ENCODE peak calls at places on chromosomes 11 and 22, in nine cellular contexts. One of them, this sample, is unnamed. For H3K9me2 and H3K27me3, the result is how much of the 10 kb centered on the place peaks cover.

GRCh38 chr11:65643971-65644370 is 6.1 kb downstream of the SIPA1 start:
- DNase-seq in GM23338: peak
- DNase-seq in hepatocyte: peak
- DNase-seq in HCT116: no peak
- DNase-seq in SK-N-SH: no peak
- DNase-seq in GM23248: no peak
- DNase-seq in MM.1S: no peak
- DNase-seq in PC-3: peak
- DNase-seq in Karpas-422: no peak
- DNase-seq in this sample: peak

GRCh38 chr11:129947474-129947873 is 52.1 kb upstream of the NFRKB start:
- DNase-seq in Karpas-422: peak
- DNase-seq in PC-3: no peak
- DNase-seq in SK-N-SH: no peak
- DNase-seq in HCT116: no peak
- DNase-seq in hepatocyte: no peak
- DNase-seq in GM23338: peak
- DNase-seq in GM23248: no peak
- DNase-seq in MM.1S: no peak
- DNase-seq in this sample: no peak

GRCh38 chr22:41085842-41086241 is 6.5 kb upstream of the EP300 start:
- DNase-seq in GM23248: no peak
- DNase-seq in HCT116: no peak
- DNase-seq in hepatocyte: no peak
- DNase-seq in GM23338: no peak
- DNase-seq in MM.1S: no peak
- DNase-seq in PC-3: no peak
- DNase-seq in Karpas-422: no peak
- DNase-seq in SK-N-SH: no peak
- DNase-seq in this sample: no peak

GRCh38 chr22:49423125-49423650 is 404.5 kb downstream of the BRD1 start:
- DNase-seq in HCT116: no peak
- DNase-seq in hepatocyte: no peak
- DNase-seq in Karpas-422: peak
- DNase-seq in GM23338: no peak
- DNase-seq in PC-3: no peak
- DNase-seq in GM23248: no peak
- DNase-seq in MM.1S: peak
- DNase-seq in SK-N-SH: no peak
- DNase-seq in this sample: no peak

GRCh38 chr11:1371836-1372465 is 17.8 kb upstream of the BRSK2 start:
- DNase-seq in hepatocyte: no peak
- DNase-seq in MM.1S: no peak
- DNase-seq in HCT116: no peak
- DNase-seq in SK-N-SH: peak
- DNase-seq in GM23248: no peak
- DNase-seq in PC-3: no peak
- DNase-seq in Karpas-422: no peak
- DNase-seq in GM23338: no peak
- DNase-seq in this sample: no peak

GRCh38 chr22:25282671-25283561 is 63.5 kb downstream of the CRYBB2 start:
- DNase-seq in GM23338: peak
- DNase-seq in GM23248: no peak
- DNase-seq in Karpas-422: no peak
- DNase-seq in HCT116: no peak
- DNase-seq in hepatocyte: peak
- DNase-seq in MM.1S: no peak
- DNase-seq in SK-N-SH: peak
- DNase-seq in PC-3: no peak
- DNase-seq in this sample: no peak

GRCh38 chr11:38460901-38461300 is 1862.9 kb upstream of the RAG2 start:
- DNase-seq in GM23338: peak
- DNase-seq in hepatocyte: peak
- DNase-seq in MM.1S: no peak
- DNase-seq in SK-N-SH: no peak
- DNase-seq in HCT116: no peak
- DNase-seq in PC-3: peak
- DNase-seq in GM23248: no peak
- DNase-seq in Karpas-422: peak
- DNase-seq in this sample: peak

GRCh38 chr11:36196476-36197099 is 92.6 kb downstream of the COMMD9 start:
- DNase-seq in hepatocyte: peak
- DNase-seq in Karpas-422: peak
- DNase-seq in GM23248: no peak
- DNase-seq in PC-3: no peak
- DNase-seq in MM.1S: no peak
- DNase-seq in SK-N-SH: peak
- DNase-seq in GM23338: no peak
- DNase-seq in HCT116: no peak
- DNase-seq in this sample: no peak

GRCh38 chr11:33699515-33700424 is 856 bp downstream of the C11orf91 start:
- DNase-seq in hepatocyte: peak
- DNase-seq in PC-3: no peak
- DNase-seq in GM23248: peak
- DNase-seq in MM.1S: no peak
- DNase-seq in Karpas-422: no peak
- DNase-seq in HCT116: no peak
- DNase-seq in GM23338: no peak
- DNase-seq in SK-N-SH: no peak
- DNase-seq in this sample: peak

GRCh38 chr11:12141283-12141682 is 30.9 kb downstream of the MICAL2 start:
- DNase-seq in hepatocyte: no peak
- DNase-seq in SK-N-SH: no peak
- DNase-seq in HCT116: no peak
- DNase-seq in GM23248: no peak
- DNase-seq in GM23338: no peak
- DNase-seq in MM.1S: peak
- DNase-seq in Karpas-422: no peak
- DNase-seq in PC-3: no peak
- DNase-seq in this sample: no peak

GRCh38 chr11:83722392-83722791 is 436.2 kb upstream of the CCDC90B start:
- DNase-seq in hepatocyte: no peak
- DNase-seq in GM23338: peak
- DNase-seq in Karpas-422: no peak
- DNase-seq in SK-N-SH: no peak
- DNase-seq in PC-3: no peak
- DNase-seq in GM23248: no peak
- DNase-seq in MM.1S: no peak
- DNase-seq in HCT116: no peak
- DNase-seq in this sample: no peak
- H3K9me2 ChIP-seq in hepatocyte: under half
- H3K9me2 ChIP-seq in GM23338: under half
- H3K9me2 ChIP-seq in Karpas-422: under half
- H3K9me2 ChIP-seq in SK-N-SH: under half
- H3K9me2 ChIP-seq in PC-3: under half
- H3K9me2 ChIP-seq in GM23248: under half
- H3K9me2 ChIP-seq in MM.1S: under half
- H3K9me2 ChIP-seq in HCT116: under half
- H3K9me2 ChIP-seq in this sample: under half

GRCh38 chr11:88012456-88012855 is 162.8 kb downstream of the RAB38 start:
- DNase-seq in Karpas-422: no peak
- DNase-seq in GM23248: no peak
- DNase-seq in MM.1S: no peak
- DNase-seq in GM23338: no peak
- DNase-seq in PC-3: no peak
- DNase-seq in HCT116: no peak
- DNase-seq in SK-N-SH: no peak
- DNase-seq in hepatocyte: no peak
- DNase-seq in this sample: no peak
- H2AFZ ChIP-seq in Karpas-422: no peak
- H2AFZ ChIP-seq in GM23248: no peak
- H2AFZ ChIP-seq in MM.1S: no peak
- H2AFZ ChIP-seq in GM23338: peak
- H2AFZ ChIP-seq in PC-3: no peak
- H2AFZ ChIP-seq in HCT116: no peak
- H2AFZ ChIP-seq in SK-N-SH: no peak
- H2AFZ ChIP-seq in hepatocyte: no peak
- H2AFZ ChIP-seq in this sample: no peak

GRCh38 chr11:61553373-61554171 is 27.3 kb downstream of the SYT7 start:
- DNase-seq in GM23338: no peak
- DNase-seq in PC-3: no peak
- DNase-seq in HCT116: no peak
- DNase-seq in SK-N-SH: peak
- DNase-seq in Karpas-422: no peak
- DNase-seq in GM23248: no peak
- DNase-seq in hepatocyte: peak
- DNase-seq in MM.1S: no peak
- DNase-seq in this sample: no peak

GRCh38 chr11:61554172-61554988 is 26.5 kb downstream of the SYT7 start:
- DNase-seq in hepatocyte: no peak
- DNase-seq in GM23338: no peak
- DNase-seq in HCT116: no peak
- DNase-seq in Karpas-422: no peak
- DNase-seq in SK-N-SH: no peak
- DNase-seq in PC-3: no peak
- DNase-seq in GM23248: no peak
- DNase-seq in MM.1S: no peak
- DNase-seq in this sample: no peak

GRCh38 chr11:61555978-61556377 is 24.9 kb downstream of the SYT7 start:
- DNase-seq in MM.1S: no peak
- DNase-seq in GM23338: no peak
- DNase-seq in HCT116: no peak
- DNase-seq in SK-N-SH: no peak
- DNase-seq in GM23248: no peak
- DNase-seq in hepatocyte: no peak
- DNase-seq in Karpas-422: no peak
- DNase-seq in PC-3: no peak
- DNase-seq in this sample: no peak

GRCh38 chr11:61555051-61555969 is 25.6 kb downstream of the SYT7 start:
- DNase-seq in hepatocyte: peak
- DNase-seq in HCT116: no peak
- DNase-seq in SK-N-SH: peak
- DNase-seq in PC-3: peak
- DNase-seq in GM23248: peak
- DNase-seq in GM23338: peak
- DNase-seq in Karpas-422: no peak
- DNase-seq in MM.1S: no peak
- DNase-seq in this sample: no peak

DNA sequence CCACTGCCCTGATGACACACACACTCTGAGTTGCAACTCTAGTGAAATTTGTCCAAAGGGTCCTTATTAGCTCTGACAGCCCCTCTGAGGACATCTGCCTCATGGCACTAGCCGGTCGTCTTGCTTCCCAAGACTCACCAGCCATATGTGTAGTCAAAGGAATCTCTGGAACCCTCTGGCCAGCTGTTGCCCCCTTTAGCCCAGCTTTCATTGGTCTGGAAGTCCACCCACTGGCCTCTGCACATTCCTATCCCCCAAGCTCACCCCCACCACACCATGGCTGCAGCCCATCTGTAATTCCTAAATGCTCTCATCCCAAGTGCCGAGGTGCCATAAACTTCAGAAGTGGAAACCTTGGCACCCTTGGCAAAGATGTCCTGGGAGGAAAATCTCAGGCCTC is 24.3 kb downstream of the SYT7 start:
- DNase-seq in HCT116: no peak
- DNase-seq in MM.1S: no peak
- DNase-seq in GM23248: no peak
- DNase-seq in Karpas-422: no peak
- DNase-seq in GM23338: no peak
- DNase-seq in SK-N-SH: no peak
- DNase-seq in PC-3: no peak
- DNase-seq in hepatocyte: no peak
- DNase-seq in this sample: no peak
- H3K27me3 ChIP-seq in HCT116: under half
- H3K27me3 ChIP-seq in MM.1S: half or more
- H3K27me3 ChIP-seq in GM23248: under half
- H3K27me3 ChIP-seq in Karpas-422: under half
- H3K27me3 ChIP-seq in GM23338: under half
- H3K27me3 ChIP-seq in SK-N-SH: under half
- H3K27me3 ChIP-seq in PC-3: under half
- H3K27me3 ChIP-seq in hepatocyte: under half
- H3K27me3 ChIP-seq in this sample: half or more

GRCh38 chr11:83569134-83569805 is 283.1 kb upstream of the CCDC90B start:
- DNase-seq in Karpas-422: no peak
- DNase-seq in SK-N-SH: no peak
- DNase-seq in GM23248: peak
- DNase-seq in hepatocyte: no peak
- DNase-seq in HCT116: no peak
- DNase-seq in PC-3: no peak
- DNase-seq in MM.1S: no peak
- DNase-seq in GM23338: no peak
- DNase-seq in this sample: no peak

GRCh38 chr11:83574516-83574915 is 288.3 kb upstream of the CCDC90B start:
- DNase-seq in HCT116: no peak
- DNase-seq in Karpas-422: no peak
- DNase-seq in PC-3: no peak
- DNase-seq in GM23338: no peak
- DNase-seq in hepatocyte: no peak
- DNase-seq in GM23248: peak
- DNase-seq in SK-N-SH: no peak
- DNase-seq in MM.1S: no peak
- DNase-seq in this sample: no peak

GRCh38 chr11:83573097-83573496 is 286.9 kb upstream of the CCDC90B start:
- DNase-seq in HCT116: no peak
- DNase-seq in SK-N-SH: no peak
- DNase-seq in Karpas-422: no peak
- DNase-seq in MM.1S: no peak
- DNase-seq in PC-3: peak
- DNase-seq in hepatocyte: no peak
- DNase-seq in GM23248: peak
- DNase-seq in GM23338: no peak
- DNase-seq in this sample: no peak

GRCh38 chr11:83571301-83571700 is 285.1 kb upstream of the CCDC90B start:
- DNase-seq in GM23248: peak
- DNase-seq in MM.1S: no peak
- DNase-seq in SK-N-SH: no peak
- DNase-seq in PC-3: no peak
- DNase-seq in HCT116: no peak
- DNase-seq in GM23338: peak
- DNase-seq in Karpas-422: no peak
- DNase-seq in hepatocyte: no peak
- DNase-seq in this sample: no peak

GRCh38 chr11:83572521-83572920 is 286.4 kb upstream of the CCDC90B start:
- DNase-seq in SK-N-SH: no peak
- DNase-seq in MM.1S: no peak
- DNase-seq in hepatocyte: no peak
- DNase-seq in Karpas-422: no peak
- DNase-seq in GM23338: peak
- DNase-seq in HCT116: no peak
- DNase-seq in GM23248: peak
- DNase-seq in PC-3: no peak
- DNase-seq in this sample: no peak
- H3K9me2 ChIP-seq in SK-N-SH: under half
- H3K9me2 ChIP-seq in MM.1S: under half
- H3K9me2 ChIP-seq in hepatocyte: under half
- H3K9me2 ChIP-seq in Karpas-422: under half
- H3K9me2 ChIP-seq in GM23338: under half
- H3K9me2 ChIP-seq in HCT116: under half
- H3K9me2 ChIP-seq in GM23248: under half
- H3K9me2 ChIP-seq in PC-3: under half
- H3K9me2 ChIP-seq in this sample: under half

GRCh38 chr11:61880454-61880853 is 10.9 kb downstream of the FADS3 start:
- DNase-seq in Karpas-422: peak
- DNase-seq in PC-3: no peak
- DNase-seq in GM23338: no peak
- DNase-seq in hepatocyte: no peak
- DNase-seq in SK-N-SH: no peak
- DNase-seq in GM23248: no peak
- DNase-seq in MM.1S: no peak
- DNase-seq in HCT116: no peak
- DNase-seq in this sample: no peak
- H2AFZ ChIP-seq in Karpas-422: peak
- H2AFZ ChIP-seq in PC-3: no peak
- H2AFZ ChIP-seq in GM23338: no peak
- H2AFZ ChIP-seq in hepatocyte: no peak
- H2AFZ ChIP-seq in SK-N-SH: no peak
- H2AFZ ChIP-seq in GM23248: no peak
- H2AFZ ChIP-seq in MM.1S: no peak
- H2AFZ ChIP-seq in HCT116: no peak
- H2AFZ ChIP-seq in this sample: no peak